ENCODE peak calls at places on chromosome 3, in five cellular contexts. B, X, L, Z and F are unnamed samples.

GRCh38 chr3:101829066-101829830 is 20.1 kb upstream of the NFKBIZ start:
- DNase-seq in Z (no peak), L (no peak), X (no peak), B (no peak), F (peak)

GRCh38 chr3:54243262-54243931 is 121.0 kb downstream of the CACNA2D3 start:
- DNase-seq in B (no peak), L (peak), Z (peak), X (no peak), F (no peak)

GRCh38 chr3:191753186-191753585 is 292.2 kb downstream of the PYDC2 start:
- DNase-seq in X (no peak), L (no peak), B (no peak), Z (no peak), F (peak)

GRCh38 chr3:100047455-100048141 is 66.7 kb downstream of the FILIP1L start:
- DNase-seq in B (no peak), L (peak), Z (peak), X (no peak), F (peak)

GRCh38 chr3:98013428-98014349 is 21.4 kb downstream of the GABRR3 start:
- DNase-seq in X (no peak), Z (peak), B (no peak), L (peak), F (peak)

GRCh38 chr3:129389572-129389937 is 38.9 kb downstream of the EFCAB12 start:
- DNase-seq in B (no peak), X (no peak), Z (no peak), L (no peak), F (no peak)

GRCh38 chr3:173681188-173681587 is 283.6 kb downstream of the NLGN1 start:
- DNase-seq in Z (no peak), B (no peak), X (no peak), L (no peak), F (no peak)

GRCh38 chr3:195573611-195574496 is 9.9 kb downstream of the APOD start:
- DNase-seq in L (no peak), Z (no peak), B (no peak), X (no peak), F (no peak)

GRCh38 chr3:124607163-124607562 is 123.1 kb upstream of the UMPS start:
- DNase-seq in L (no peak), Z (peak), X (no peak), B (no peak), F (peak)

GRCh38 chr3:187256217-187256616 is 35.3 kb downstream of the MASP1 start:
- DNase-seq in Z (no peak), L (no peak), B (no peak), X (no peak), F (no peak)

GRCh38 chr3:108125550-108126071 is 34.8 kb upstream of the CD47 start:
- DNase-seq in X (no peak), B (peak), Z (no peak), L (no peak), F (no peak)